ENCODE peak calls at places on chromosomes 12 and 14, in ten cellular contexts. Q, R, H, X, T, A, D, G, C and L are unnamed samples. For H3K4me1, the result is how much of the 10 kb centered on the place peaks cover.

GRCh38 chr12:4282892-4283511 is 9.4 kb downstream of the CCND2 start:
- DNase-seq in G (no peak), D (no peak), T (no peak), X (no peak), H (no peak), C (peak), Q (no peak), A (no peak), R (no peak), L (no peak)

GRCh38 chr12:13851828-13852227 is 129.6 kb downstream of the GRIN2B start:
- DNase-seq in Q (peak), A (no peak), C (peak), X (no peak), T (no peak), R (no peak), H (no peak), G (no peak), D (no peak), L (no peak)

GRCh38 chr14:24403294-24404013 is 4.7 kb downstream of the NYNRIN start:
- DNase-seq in T (no peak), R (peak), C (no peak), X (no peak), D (peak), A (peak), Q (no peak), G (peak), H (no peak), L (no peak)

GRCh38 chr14:49770212-49770817 is 2.4 kb downstream of the KLHDC2 start:
- DNase-seq in Q (peak), G (no peak), C (no peak), H (no peak), D (peak), R (peak), A (no peak), T (no peak), X (no peak), L (no peak)

GRCh38 chr12:44574586-44574985 is 301.5 kb downstream of the NELL2 start:
- DNase-seq in T (no peak), G (no peak), H (no peak), Q (no peak), D (no peak), R (no peak), X (no peak), C (no peak), A (no peak), L (no peak)

GRCh38 chr12:94704452-94704871 is 54.1 kb upstream of the TMCC3 start:
- DNase-seq in D (peak), R (peak), X (no peak), A (no peak), T (no peak), H (no peak), G (peak), C (no peak), Q (peak), L (no peak)

GRCh38 chr12:93686572-93687365 is 9.6 kb downstream of the CRADD start:
- DNase-seq in G (no peak), Q (no peak), A (no peak), D (no peak), X (no peak), H (no peak), C (no peak), R (no peak), T (no peak), L (no peak)

GRCh38 chr12:130031571-130032189 is 127.9 kb upstream of the TMEM132D start:
- DNase-seq in Q (peak), X (no peak), A (no peak), T (peak), R (no peak), C (peak), G (peak), D (peak), H (peak), L (peak)

GRCh38 chr12:22262309-22262708 is 72.2 kb downstream of the ST8SIA1 start:
- DNase-seq in X (no peak), G (no peak), R (no peak), H (no peak), C (peak), T (no peak), A (no peak), D (no peak), Q (peak), L (no peak)

GRCh38 chr12:12357697-12358476 is 1.0 kb downstream of the BORCS5 start:
- DNase-seq in C (peak), H (no peak), T (peak), G (no peak), X (no peak), Q (no peak), A (no peak), R (peak), D (no peak), L (no peak)

GRCh38 chr12:119206348-119207075 is 27.8 kb downstream of the HSPB8 start:
- DNase-seq in D (no peak), H (no peak), R (no peak), T (no peak), G (no peak), A (no peak), C (peak), Q (no peak), X (no peak), L (no peak)

GRCh38 chr14:94548999-94549985 is 11.9 kb upstream of the SERPINA4 start:
- DNase-seq in D (peak), A (peak), G (peak), H (peak), Q (peak), C (peak), T (peak), R (peak), X (peak), L (peak)

GRCh38 chr14:60622920-60623263 is 26.4 kb downstream of the SIX1 start:
- DNase-seq in A (no peak), X (no peak), Q (no peak), H (no peak), T (no peak), G (no peak), C (no peak), D (no peak), R (peak), L (no peak)

GRCh38 chr14:21026251-21026987 is 1.6 kb upstream of the NDRG2 start:
- DNase-seq in X (no peak), R (no peak), D (no peak), H (no peak), C (peak), T (no peak), G (no peak), Q (no peak), A (peak), L (no peak)

GRCh38 chr14:23302290-23303225 is at the start of gene PPP1R3E:
- DNase-seq in C (peak), H (peak), D (peak), R (peak), A (peak), G (peak), X (no peak), T (peak), Q (peak), L (peak)

GRCh38 chr12:28893365-28893764 is 255.7 kb upstream of the FAR2 start:
- DNase-seq in A (no peak), D (no peak), X (no peak), C (no peak), R (peak), T (no peak), Q (no peak), G (no peak), H (no peak), L (no peak)

GRCh38 chr12:132151145-132151765 is 7.0 kb downstream of the NOC4L start:
- DNase-seq in A (no peak), C (no peak), D (no peak), R (no peak), G (no peak), X (no peak), Q (no peak), H (peak), T (no peak), L (no peak)

GRCh38 chr14:61574514-61574807 is 120.9 kb upstream of the HIF1A start:
- DNase-seq in R (no peak), G (no peak), D (no peak), T (no peak), A (no peak), X (no peak), H (no peak), Q (no peak), C (no peak), L (no peak)

GRCh38 chr14:64919215-64919614 is 5.0 kb downstream of the CHURC1 start:
- DNase-seq in H (no peak), R (no peak), D (no peak), A (no peak), Q (no peak), X (no peak), G (no peak), T (no peak), C (no peak), L (no peak)

GRCh38 chr14:94787092-94787491 is 17.2 kb upstream of the GSC start:
- DNase-seq in D (no peak), C (peak), X (no peak), H (no peak), G (no peak), T (no peak), R (no peak), Q (no peak), A (no peak), L (no peak)

GRCh38 chr14:33414041-33414440 is 475.4 kb downstream of the NPAS3 start:
- DNase-seq in C (no peak), H (no peak), A (no peak), Q (no peak), D (no peak), T (no peak), X (no peak), R (no peak), G (no peak), L (no peak)

GRCh38 chr12:15883536-15883935 is 1.3 kb downstream of the STRAP start:
- DNase-seq in H (no peak), A (no peak), C (no peak), G (no peak), T (peak), X (no peak), Q (no peak), R (peak), D (no peak), L (no peak)

GRCh38 chr14:39179042-39179441 is 4.0 kb downstream of the PNN start:
- DNase-seq in H (no peak), Q (no peak), T (no peak), C (no peak), R (no peak), D (no peak), A (no peak), G (no peak), X (no peak), L (no peak)

GRCh38 chr12:110790301-110790700 is 47.6 kb upstream of the PPP1CC start:
- DNase-seq in A (no peak), Q (no peak), H (no peak), T (no peak), X (no peak), R (no peak), G (no peak), D (no peak), C (no peak), L (no peak)

GRCh38 chr14:28758253-28758915 is 8.2 kb upstream of the FOXG1 start:
- DNase-seq in Q (no peak), G (no peak), H (no peak), C (peak), X (no peak), T (no peak), D (no peak), R (no peak), A (no peak), L (no peak)

GRCh38 chr12:66694666-66695065 is 15.8 kb upstream of the GRIP1 start:
- DNase-seq in Q (no peak), C (no peak), A (no peak), X (no peak), G (no peak), D (no peak), H (no peak), T (no peak), R (no peak), L (no peak)

DNA sequence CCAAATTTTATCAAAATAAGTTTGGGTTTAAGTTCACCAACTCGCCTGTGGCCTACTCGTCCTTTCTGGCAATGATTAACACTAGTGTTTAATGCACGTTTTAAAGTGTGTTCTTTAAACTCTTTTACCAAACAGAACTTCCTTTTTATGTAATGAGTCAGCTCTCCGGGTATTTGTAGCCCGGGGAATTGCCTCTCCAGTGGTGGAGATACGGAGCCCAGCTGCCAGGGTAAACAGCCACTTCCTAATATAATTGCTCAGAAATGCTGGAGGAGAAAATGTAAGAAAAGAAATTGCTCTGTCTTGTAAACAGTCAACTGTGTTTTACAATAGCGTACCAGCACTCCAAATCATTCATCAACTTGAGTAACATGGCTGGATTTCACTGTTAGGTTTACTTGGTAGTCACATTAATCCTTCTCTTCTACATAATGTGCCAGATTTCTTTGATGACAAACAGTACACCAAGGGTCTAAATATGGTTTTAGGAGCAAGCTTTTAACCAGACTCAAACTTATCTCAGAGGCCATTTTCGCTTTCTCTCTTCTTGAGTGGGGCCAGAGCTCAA is 101.1 kb upstream of the SLC38A2 start:
- DNase-seq in C (no peak), A (peak), D (peak), T (no peak), Q (peak), H (peak), R (peak), G (peak), X (no peak), L (peak)
- H3K4me1 ChIP-seq in C (under half), A (under half), D (under half), T (under half), Q (half or more), H (under half), R (under half), G (under half), X (under half), L (under half)

GRCh38 chr12:48163150-48163747 is 5.9 kb upstream of the ASB8 start:
- DNase-seq in X (no peak), T (no peak), A (no peak), G (no peak), Q (no peak), D (no peak), R (no peak), C (no peak), H (no peak), L (no peak)
- H3K27ac ChIP-seq in X (no peak), T (no peak), A (no peak), G (no peak), Q (no peak), D (no peak), R (no peak), C (no peak), H (no peak), L (no peak)

GRCh38 chr12:9760699-9761406 is at the start of gene CD69:
- DNase-seq in G (no peak), C (no peak), T (peak), X (no peak), H (no peak), D (peak), A (no peak), Q (no peak), R (no peak), L (no peak)

GRCh38 chr12:9763025-9763424 is 2.3 kb upstream of the CD69 start:
- DNase-seq in R (no peak), Q (no peak), G (no peak), H (no peak), A (no peak), X (no peak), D (no peak), T (no peak), C (no peak), L (no peak)

GRCh38 chr12:9762369-9762768 is 1.7 kb upstream of the CD69 start:
- DNase-seq in A (no peak), Q (no peak), G (no peak), C (no peak), R (no peak), X (no peak), H (no peak), T (no peak), D (no peak), L (no peak)

GRCh38 chr12:9759680-9760592 is 765 bp downstream of the CD69 start:
- DNase-seq in H (no peak), D (no peak), R (no peak), Q (no peak), X (no peak), G (no peak), A (no peak), C (no peak), T (no peak), L (no peak)

GRCh38 chr12:9761407-9761736 is 671 bp upstream of the CD69 start:
- DNase-seq in Q (no peak), C (no peak), H (no peak), T (no peak), A (no peak), R (no peak), G (no peak), D (no peak), X (no peak), L (no peak)
- H3K4me1 ChIP-seq in Q (under half), C (under half), H (under half), T (half or more), A (under half), R (under half), G (under half), D (under half), X (under half), L (under half)

DNA sequence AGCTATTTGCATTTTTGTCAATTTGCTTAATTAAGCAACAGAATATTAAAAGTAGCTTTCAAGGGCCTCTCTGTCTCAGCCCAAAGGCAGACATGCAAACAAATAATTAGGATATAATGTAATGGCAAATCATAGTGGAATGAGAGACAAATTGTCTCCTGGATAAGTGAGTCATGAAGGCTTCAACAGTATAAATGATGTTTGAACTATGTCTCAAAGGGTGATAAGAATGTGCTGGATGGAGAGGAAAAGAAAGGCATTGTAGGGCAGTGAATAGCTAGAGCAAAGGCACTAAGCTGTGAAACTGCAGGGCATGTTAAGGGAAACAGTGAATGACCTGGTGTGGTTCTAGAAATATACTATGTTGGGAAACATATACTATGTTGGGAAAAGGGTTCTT is 53.5 kb upstream of the PPP1R12A start:
- DNase-seq in Q (no peak), A (no peak), T (no peak), C (no peak), D (no peak), R (peak), G (no peak), X (no peak), H (no peak), L (no peak)
- H3K27ac ChIP-seq in Q (no peak), A (no peak), T (no peak), C (no peak), D (no peak), R (no peak), G (no peak), X (no peak), H (no peak), L (no peak)

DNA sequence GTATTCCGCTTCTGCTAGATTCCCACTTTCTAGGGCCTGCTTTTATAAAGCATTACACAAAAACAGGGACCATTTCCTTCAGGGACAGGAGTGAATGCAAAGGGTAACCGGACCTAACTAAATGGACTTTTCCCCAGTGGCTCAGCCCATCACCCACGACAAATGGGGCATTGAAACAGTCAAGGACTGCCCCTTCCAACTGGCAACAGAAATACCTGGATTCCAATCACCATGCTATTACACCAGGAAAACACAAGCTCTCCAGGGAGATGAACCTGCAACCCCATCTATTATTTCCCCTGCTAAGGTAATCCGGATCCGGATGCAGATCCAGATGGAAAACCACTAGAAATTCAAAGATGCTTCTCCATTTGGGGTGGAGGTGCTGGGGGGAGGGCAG is 1.0 kb downstream of the MPHOSPH9 start:
- DNase-seq in A (no peak), D (no peak), X (no peak), C (peak), H (no peak), Q (no peak), T (peak), G (no peak), R (no peak), L (no peak)
- H3K4me1 ChIP-seq in A (under half), D (under half), X (under half), C (under half), H (under half), Q (under half), T (under half), G (under half), R (under half), L (under half)

DNA sequence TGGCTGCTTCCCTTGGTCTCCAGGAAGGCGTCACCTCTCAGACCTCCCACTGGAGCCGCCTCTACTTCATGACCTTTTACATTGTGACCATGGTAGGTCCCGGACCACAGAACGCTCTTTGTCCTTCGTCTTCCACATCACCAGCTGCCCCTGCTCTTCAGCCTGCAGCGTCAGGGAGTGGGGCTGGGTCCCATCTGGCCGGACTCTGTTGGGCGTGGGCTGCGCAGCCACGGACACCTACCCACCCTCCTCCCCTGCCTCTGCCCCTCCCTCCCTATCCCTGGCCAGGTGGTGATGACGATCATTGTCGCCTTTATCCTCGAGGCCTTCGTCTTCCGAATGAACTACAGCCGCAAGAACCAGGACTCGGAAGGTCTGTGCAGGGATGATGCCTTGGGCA is 43.3 kb downstream of the SLC8B1 start:
- DNase-seq in H (no peak), R (no peak), D (no peak), T (no peak), Q (no peak), G (no peak), X (no peak), A (no peak), C (no peak), L (no peak)
- H3K27ac ChIP-seq in H (no peak), R (no peak), D (no peak), T (no peak), Q (no peak), G (no peak), X (no peak), A (no peak), C (no peak), L (no peak)